ENCODE peak calls at places on chromosomes 6 and 20, in eight cellular contexts. L, K, M, G, I, B, J and H are unnamed samples.

GRCh38 chr6:132596201-132596600 is 6.7 kb upstream of the TAAR5 start:
- DNase-seq in L (no peak), K (no peak), M (no peak), G (no peak), I (no peak), B (no peak), J (no peak), H (no peak)

GRCh38 chr20:38748863-38749153 is 548 bp downstream of the ACTR5 start:
- DNase-seq in L (no peak), K (no peak), M (no peak), G (peak), I (no peak), B (no peak), J (no peak), H (no peak)

GRCh38 chr20:17869295-17869994 is 99.1 kb downstream of the SNX5 start:
- DNase-seq in L (no peak), K (no peak), M (no peak), G (no peak), I (no peak), B (no peak), J (no peak), H (no peak)

GRCh38 chr6:12163149-12163548 is 127.0 kb upstream of the EDN1 start:
- DNase-seq in L (no peak), K (peak), M (no peak), G (no peak), I (no peak), B (no peak), J (no peak), H (no peak)

GRCh38 chr6:1363729-1364572 is 25.4 kb upstream of the FOXF2 start:
- DNase-seq in L (no peak), K (no peak), M (no peak), G (no peak), I (no peak), B (peak), J (no peak), H (no peak)

GRCh38 chr6:139256087-139256486 is 35.7 kb downstream of the TXLNB start:
- DNase-seq in L (no peak), K (no peak), M (no peak), G (no peak), I (no peak), B (no peak), J (no peak), H (no peak)

GRCh38 chr6:7727951-7728854 is 2.3 kb downstream of the BMP6 start:
- DNase-seq in L (no peak), K (no peak), M (no peak), G (peak), I (peak), B (no peak), J (peak), H (no peak)

GRCh38 chr6:81751388-81752083 is 945 bp downstream of the TENT5A start:
- DNase-seq in L (peak), K (peak), M (peak), G (peak), I (peak), B (peak), J (no peak), H (no peak)

GRCh38 chr6:134047124-134047523 is 5.3 kb downstream of the SLC2A12 start:
- DNase-seq in L (no peak), K (no peak), M (no peak), G (no peak), I (no peak), B (no peak), J (no peak), H (no peak)

GRCh38 chr6:33744895-33745546 is 1.7 kb downstream of the IP6K3 start:
- DNase-seq in L (no peak), K (no peak), M (no peak), G (peak), I (no peak), B (peak), J (no peak), H (no peak)

GRCh38 chr20:16381444-16381843 is 191.8 kb downstream of the KIF16B start:
- DNase-seq in L (no peak), K (no peak), M (no peak), G (no peak), I (no peak), B (no peak), J (no peak), H (no peak)

GRCh38 chr20:32521780-32522524 is 63.2 kb downstream of the NOL4L start:
- DNase-seq in L (peak), K (peak), M (peak), G (peak), I (peak), B (peak), J (peak), H (no peak)

GRCh38 chr6:34973547-34974248 is 84.6 kb downstream of the ANKS1A start:
- DNase-seq in L (peak), K (no peak), M (no peak), G (no peak), I (no peak), B (no peak), J (no peak), H (no peak)

GRCh38 chr20:8330785-8331699 is 199.0 kb downstream of the PLCB1 start:
- DNase-seq in L (no peak), K (no peak), M (no peak), G (no peak), I (no peak), B (no peak), J (no peak), H (no peak)

GRCh38 chr6:18161437-18161836 is 6.2 kb downstream of the KDM1B start:
- DNase-seq in L (no peak), K (no peak), M (no peak), G (no peak), I (no peak), B (no peak), J (no peak), H (no peak)

GRCh38 chr6:104860221-104860620 is 502 bp upstream of the HACE1 start:
- DNase-seq in L (no peak), K (no peak), M (no peak), G (no peak), I (no peak), B (no peak), J (no peak), H (no peak)

GRCh38 chr6:63685453-63686379 is 50.1 kb downstream of the PHF3 start:
- DNase-seq in L (no peak), K (no peak), M (no peak), G (no peak), I (no peak), B (no peak), J (no peak), H (no peak)

GRCh38 chr20:6764619-6765018 is 2.9 kb upstream of the BMP2 start:
- DNase-seq in L (no peak), K (no peak), M (no peak), G (no peak), I (no peak), B (no peak), J (no peak), H (no peak)

GRCh38 chr20:23826541-23827018 is at the start of gene CST2:
- DNase-seq in L (no peak), K (no peak), M (no peak), G (no peak), I (no peak), B (no peak), J (no peak), H (no peak)

GRCh38 chr6:116136933-116137340 is 11.0 kb upstream of the COL10A1 start:
- DNase-seq in L (no peak), K (peak), M (no peak), G (no peak), I (no peak), B (no peak), J (no peak), H (no peak)

GRCh38 chr6:93248591-93248990 is 170.8 kb downstream of the EPHA7 start:
- DNase-seq in L (no peak), K (no peak), M (no peak), G (no peak), I (no peak), B (no peak), J (no peak), H (no peak)

GRCh38 chr6:137736048-137736846 is 130.8 kb upstream of the TNFAIP3 start:
- DNase-seq in L (no peak), K (peak), M (no peak), G (no peak), I (no peak), B (no peak), J (no peak), H (no peak)

GRCh38 chr6:10598084-10598960 is 77.2 kb downstream of the GCNT2 start:
- DNase-seq in L (peak), K (no peak), M (no peak), G (no peak), I (no peak), B (no peak), J (no peak), H (no peak)

GRCh38 chr6:30842754-30843610 is 41.3 kb upstream of the DDR1 start:
- DNase-seq in L (no peak), K (no peak), M (no peak), G (no peak), I (peak), B (no peak), J (no peak), H (no peak)

GRCh38 chr6:8219352-8219943 is 117.1 kb upstream of the EEF1E1 start:
- DNase-seq in L (peak), K (no peak), M (peak), G (peak), I (no peak), B (no peak), J (no peak), H (no peak)

GRCh38 chr6:66376021-66376420 is 669.0 kb upstream of the EYS start:
- DNase-seq in L (no peak), K (no peak), M (no peak), G (no peak), I (no peak), B (no peak), J (no peak), H (no peak)

GRCh38 chr6:103675807-103676406 is 1183.8 kb downstream of the HACE1 start:
- DNase-seq in L (no peak), K (no peak), M (no peak), G (no peak), I (no peak), B (no peak), J (no peak), H (no peak)

GRCh38 chr6:159729598-159729997 is 2.3 kb downstream of the WTAP start:
- DNase-seq in L (peak), K (no peak), M (no peak), G (no peak), I (no peak), B (no peak), J (no peak), H (no peak)

GRCh38 chr20:53805895-53806384 is 212.3 kb upstream of the ZNF217 start:
- DNase-seq in L (no peak), K (no peak), M (no peak), G (peak), I (no peak), B (no peak), J (no peak), H (no peak)

GRCh38 chr6:79201935-79202334 is 32.5 kb downstream of the HMGN3 start:
- DNase-seq in L (no peak), K (no peak), M (no peak), G (no peak), I (no peak), B (no peak), J (no peak), H (no peak)

GRCh38 chr20:37316116-37316774 is 26.8 kb downstream of the MANBAL start:
- DNase-seq in L (peak), K (no peak), M (peak), G (no peak), I (no peak), B (no peak), J (no peak), H (no peak)

GRCh38 chr20:13701486-13701885 is 62.8 kb upstream of the TASP1 start:
- DNase-seq in L (no peak), K (no peak), M (no peak), G (no peak), I (no peak), B (no peak), J (no peak), H (no peak)

GRCh38 chr6:145540741-145541140 is 194.6 kb downstream of the EPM2A start:
- DNase-seq in L (no peak), K (no peak), M (no peak), G (no peak), I (no peak), B (no peak), J (no peak), H (no peak)

GRCh38 chr6:151307501-151307900 is 67.7 kb downstream of the AKAP12 start:
- DNase-seq in L (no peak), K (no peak), M (no peak), G (no peak), I (no peak), B (no peak), J (no peak), H (no peak)
- H3K27ac ChIP-seq in L (no peak), K (no peak), M (no peak), G (no peak), I (no peak), B (peak), J (no peak), H (no peak)

DNA sequence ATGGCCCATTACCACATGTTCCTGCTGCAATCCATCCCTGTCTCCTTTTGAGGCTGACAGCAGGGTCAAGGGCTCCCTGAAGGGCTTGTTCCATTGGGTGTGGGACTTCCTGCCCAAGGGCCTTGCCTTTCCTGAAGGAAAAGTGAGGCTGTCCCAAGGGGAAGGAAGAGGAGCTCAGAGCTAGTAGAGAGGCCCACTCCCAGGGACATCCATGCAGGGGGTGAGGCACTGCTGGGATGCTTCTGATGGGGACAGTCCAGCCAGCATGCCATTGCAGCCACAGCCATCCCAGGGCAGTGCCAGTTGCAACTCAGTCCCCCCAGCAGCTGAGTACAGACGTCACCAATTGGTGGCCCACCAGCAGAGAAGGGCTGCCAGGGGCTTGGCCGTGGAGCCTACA is 138.5 kb upstream of the FOXA2 start:
- DNase-seq in L (no peak), K (no peak), M (no peak), G (no peak), I (no peak), B (no peak), J (no peak), H (no peak)
- H3K27ac ChIP-seq in L (no peak), K (no peak), M (no peak), G (no peak), I (no peak), B (no peak), J (no peak), H (no peak)

GRCh38 chr6:52045033-52045432 is 42.4 kb downstream of the PKHD1 start:
- DNase-seq in L (no peak), K (no peak), M (no peak), G (no peak), I (no peak), B (no peak), J (no peak), H (no peak)
- H3K27ac ChIP-seq in L (no peak), K (no peak), M (no peak), G (no peak), I (no peak), B (no peak), J (no peak), H (no peak)

GRCh38 chr20:58018590-58018989 is 209.9 kb downstream of the ANKRD60 start:
- DNase-seq in L (no peak), K (no peak), M (no peak), G (no peak), I (no peak), B (no peak), J (no peak), H (no peak)

GRCh38 chr20:58019027-58019849 is 209.2 kb downstream of the ANKRD60 start:
- DNase-seq in L (no peak), K (no peak), M (no peak), G (peak), I (no peak), B (no peak), J (no peak), H (no peak)

GRCh38 chr20:58016779-58017178 is 211.7 kb downstream of the ANKRD60 start:
- DNase-seq in L (no peak), K (no peak), M (no peak), G (no peak), I (no peak), B (no peak), J (no peak), H (no peak)

GRCh38 chr20:58017237-58017969 is 211.1 kb downstream of the ANKRD60 start:
- DNase-seq in L (no peak), K (no peak), M (peak), G (peak), I (no peak), B (peak), J (peak), H (peak)

GRCh38 chr20:58017970-58018530 is 210.4 kb downstream of the ANKRD60 start:
- DNase-seq in L (no peak), K (no peak), M (no peak), G (no peak), I (no peak), B (no peak), J (no peak), H (no peak)
- H3K27ac ChIP-seq in L (no peak), K (no peak), M (no peak), G (peak), I (no peak), B (peak), J (peak), H (peak)

GRCh38 chr6:125136378-125136777 is 17.2 kb upstream of the TPD52L1 start:
- DNase-seq in L (no peak), K (no peak), M (no peak), G (no peak), I (no peak), B (no peak), J (no peak), H (no peak)
- H3K27ac ChIP-seq in L (no peak), K (no peak), M (no peak), G (no peak), I (no peak), B (no peak), J (no peak), H (no peak)

DNA sequence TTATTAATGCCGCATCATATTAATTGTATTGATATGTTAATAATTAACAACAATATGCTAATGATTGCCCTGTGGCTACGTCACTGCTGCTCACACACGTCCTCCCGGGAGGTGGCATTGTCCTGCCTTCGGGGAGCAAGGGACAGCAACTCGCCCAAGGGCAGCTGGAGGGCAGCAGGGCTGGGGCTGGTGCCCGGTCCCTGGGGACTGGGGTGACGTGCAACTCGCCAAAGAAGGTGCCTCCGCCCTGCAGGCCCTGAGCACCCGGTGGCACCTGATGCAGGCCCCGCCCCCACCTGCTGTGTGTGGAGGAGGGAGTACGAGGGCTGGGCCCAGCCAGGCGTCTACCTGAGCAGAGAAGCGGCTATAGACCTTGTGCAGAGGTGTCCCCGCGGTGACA is 64.9 kb upstream of the SLCO4A1 start:
- DNase-seq in L (no peak), K (no peak), M (peak), G (peak), I (no peak), B (no peak), J (no peak), H (no peak)
- H3K27ac ChIP-seq in L (no peak), K (no peak), M (no peak), G (no peak), I (peak), B (no peak), J (no peak), H (no peak)

GRCh38 chr20:62426678-62427077 is 661 bp downstream of the RBBP8NL start:
- DNase-seq in L (no peak), K (no peak), M (peak), G (peak), I (no peak), B (no peak), J (no peak), H (no peak)
- H3K27ac ChIP-seq in L (no peak), K (no peak), M (peak), G (peak), I (no peak), B (no peak), J (no peak), H (peak)

GRCh38 chr6:135225911-135226310 is 44.8 kb downstream of the MYB start:
- DNase-seq in L (no peak), K (no peak), M (no peak), G (no peak), I (no peak), B (no peak), J (no peak), H (no peak)
- H3K27ac ChIP-seq in L (no peak), K (no peak), M (no peak), G (no peak), I (no peak), B (no peak), J (no peak), H (no peak)

DNA sequence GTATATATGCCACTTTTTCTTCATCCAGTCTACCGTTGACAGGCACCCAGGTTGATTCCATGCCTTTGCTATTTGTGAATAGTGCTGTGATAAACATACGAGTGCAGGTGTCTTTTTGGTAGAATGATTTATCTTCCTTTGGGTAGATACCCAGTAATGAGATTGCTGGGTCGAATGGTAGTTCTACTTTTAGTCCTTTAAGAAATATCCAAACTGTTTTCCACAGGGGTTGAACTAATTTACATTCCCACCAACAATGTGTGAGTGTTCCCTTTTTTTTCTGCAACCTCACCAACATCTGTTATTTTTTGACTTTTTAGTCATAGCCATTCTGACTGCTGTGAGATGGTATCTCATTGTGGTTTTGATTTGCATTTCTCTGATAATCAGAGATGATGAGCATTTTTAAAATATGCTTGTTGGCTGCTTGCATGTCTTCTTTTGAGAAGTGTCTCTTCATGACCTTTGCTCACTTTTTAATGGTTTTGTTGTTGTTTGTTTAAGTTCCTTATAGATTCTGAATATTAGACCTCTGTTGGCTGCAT is 1.9 kb upstream of the ZNF831 start:
- DNase-seq in L (no peak), K (no peak), M (no peak), G (no peak), I (no peak), B (no peak), J (no peak), H (no peak)
- H3K27ac ChIP-seq in L (no peak), K (peak), M (peak), G (peak), I (no peak), B (no peak), J (no peak), H (no peak)

GRCh38 chr20:61690150-61690549 is 375.5 kb downstream of the TAF4 start:
- DNase-seq in L (no peak), K (peak), M (no peak), G (no peak), I (no peak), B (no peak), J (no peak), H (no peak)
- H3K27ac ChIP-seq in L (no peak), K (no peak), M (no peak), G (no peak), I (no peak), B (no peak), J (no peak), H (no peak)